ENCODE peak calls at places on chromosomes 2 and 18, in eight cellular contexts. I is AG09319; Y is activated CD8-positive, alpha-beta memory T cell treated with anti-CD3 and anti-CD28 coated beads for 1 hour; Z is KBM-7; U is hypothalamus; L is CD4-positive, alpha-beta memory T cell; W is SIG-M5; H is left ventricle myocardium inferior. B is an unnamed sample.

GRCh38 chr2:58562281-58562680 is 321.2 kb upstream of the FANCL start:
- DNase-seq in I (no peak), Y (no peak), Z (no peak), U (no peak), L (no peak), W (no peak), H (no peak), B (no peak)

GRCh38 chr2:118371500-118371899 is 283.2 kb downstream of the INSIG2 start:
- DNase-seq in I (no peak), Y (no peak), Z (peak), U (no peak), L (no peak), W (no peak), H (no peak), B (peak)

GRCh38 chr2:18792226-18792629 is 202.9 kb upstream of the NT5C1B start:
- DNase-seq in I (no peak), Y (no peak), Z (no peak), U (no peak), L (no peak), W (no peak), H (no peak), B (no peak)

GRCh38 chr18:62018034-62018760 is 125.4 kb upstream of the RNF152 start:
- DNase-seq in I (peak), Y (no peak), Z (no peak), U (no peak), L (no peak), W (no peak), H (peak), B (no peak)

GRCh38 chr18:51290864-51291263 is 93.4 kb upstream of the MEX3C start:
- DNase-seq in I (no peak), Y (no peak), Z (no peak), U (no peak), L (no peak), W (no peak), H (no peak), B (no peak)

GRCh38 chr2:240214790-240215675 is 74.6 kb upstream of the OTOS start:
- DNase-seq in I (no peak), Y (no peak), Z (no peak), U (no peak), L (no peak), W (no peak), H (no peak), B (no peak)

GRCh38 chr2:176931588-176932563 is 280.7 kb upstream of the HNRNPA3 start:
- DNase-seq in I (peak), Y (no peak), Z (no peak), U (no peak), L (peak), W (no peak), H (no peak), B (peak)

GRCh38 chr2:195202163-195202845 is 454.7 kb upstream of the SLC39A10 start:
- DNase-seq in I (no peak), Y (no peak), Z (peak), U (no peak), L (peak), W (no peak), H (no peak), B (no peak)

GRCh38 chr18:9905401-9905922 is 8.4 kb upstream of the VAPA start:
- DNase-seq in I (no peak), Y (no peak), Z (no peak), U (no peak), L (no peak), W (no peak), H (no peak), B (no peak)

GRCh38 chr2:234964631-234965461 is 13.0 kb downstream of the SH3BP4 start:
- DNase-seq in I (no peak), Y (no peak), Z (no peak), U (no peak), L (no peak), W (no peak), H (no peak), B (no peak)

GRCh38 chr2:183998797-183999190 is 599.5 kb upstream of the ZNF804A start:
- DNase-seq in I (no peak), Y (no peak), Z (no peak), U (no peak), L (no peak), W (no peak), H (no peak), B (no peak)

GRCh38 chr2:49686897-49687442 is 532.7 kb upstream of the FSHR start:
- DNase-seq in I (no peak), Y (no peak), Z (no peak), U (no peak), L (no peak), W (no peak), H (no peak), B (no peak)

GRCh38 chr18:79727211-79727610 is 47.6 kb downstream of the CTDP1 start:
- DNase-seq in I (no peak), Y (no peak), Z (no peak), U (no peak), L (no peak), W (no peak), H (no peak), B (no peak)

GRCh38 chr2:149401007-149401406 is 70.6 kb downstream of the LYPD6 start:
- DNase-seq in I (no peak), Y (no peak), Z (no peak), U (no peak), L (no peak), W (no peak), H (no peak), B (no peak)

GRCh38 chr2:160450486-160450885 is 43.1 kb downstream of the RBMS1 start:
- DNase-seq in I (no peak), Y (no peak), Z (no peak), U (no peak), L (no peak), W (no peak), H (no peak), B (no peak)

GRCh38 chr2:127451981-127452380 is 33.8 kb downstream of the PROC start:
- DNase-seq in I (peak), Y (no peak), Z (no peak), U (no peak), L (no peak), W (no peak), H (no peak), B (no peak)

GRCh38 chr2:218010116-218010837 is 7.5 kb upstream of the TNS1 start:
- DNase-seq in I (no peak), Y (peak), Z (peak), U (no peak), L (peak), W (no peak), H (peak), B (peak)

GRCh38 chr2:176680916-176681315 is 411.7 kb downstream of the MTX2 start:
- DNase-seq in I (no peak), Y (no peak), Z (no peak), U (no peak), L (no peak), W (no peak), H (no peak), B (no peak)

GRCh38 chr2:84629550-84629949 is 113.3 kb downstream of the DNAH6 start:
- DNase-seq in I (no peak), Y (no peak), Z (no peak), U (no peak), L (no peak), W (no peak), H (no peak), B (no peak)

GRCh38 chr2:233447506-233448219 is 93.4 kb downstream of the DGKD start:
- DNase-seq in I (no peak), Y (no peak), Z (no peak), U (no peak), L (no peak), W (no peak), H (no peak), B (no peak)

GRCh38 chr2:33583194-33583938 is 15.7 kb downstream of the FAM98A start:
- DNase-seq in I (no peak), Y (no peak), Z (peak), U (no peak), L (peak), W (peak), H (no peak), B (no peak)

GRCh38 chr2:176461098-176461497 is 191.9 kb downstream of the MTX2 start:
- DNase-seq in I (no peak), Y (no peak), Z (no peak), U (no peak), L (no peak), W (no peak), H (no peak), B (no peak)

GRCh38 chr18:43125471-43125870 is 10.0 kb upstream of the RIT2 start:
- DNase-seq in I (no peak), Y (no peak), Z (no peak), U (no peak), L (no peak), W (no peak), H (no peak), B (no peak)

GRCh38 chr2:179170897-179171296 is 93.7 kb downstream of the SESTD1 start:
- DNase-seq in I (no peak), Y (no peak), Z (peak), U (no peak), L (no peak), W (no peak), H (no peak), B (no peak)

GRCh38 chr2:217335341-217335966 is 475.6 kb upstream of the TNP1 start:
- DNase-seq in I (no peak), Y (no peak), Z (no peak), U (no peak), L (no peak), W (no peak), H (no peak), B (no peak)

B was measured in GDM1.